ENCODE peak calls at places on chromosomes 16 and 17, in six cellular contexts. Y is BJ, F is brain microvascular endothelial cell, I is A549, O is heart right ventricle, U is ovary. M is an unnamed sample.

GRCh38 chr16:69040144-69040909 is 65.1 kb upstream of the HAS3 start:
- DNase-seq in Y (no peak), F (no peak), I (no peak), O (no peak), U (no peak), M (peak)

GRCh38 chr16:9316615-9317014 is 225.2 kb downstream of the HAPSTR1 start:
- DNase-seq in Y (no peak), F (no peak), I (no peak), O (no peak), U (no peak), M (no peak)

GRCh38 chr17:4007346-4008081 is 43.3 kb upstream of the ATP2A3 start:
- DNase-seq in Y (no peak), F (no peak), I (no peak), O (no peak), U (no peak), M (no peak)

GRCh38 chr17:63700528-63701441 is 860 bp upstream of the LIMD2 start:
- DNase-seq in Y (no peak), F (peak), I (no peak), O (peak), U (peak), M (peak)

GRCh38 chr17:46144246-46144645 is 49.0 kb downstream of the KANSL1 start:
- DNase-seq in Y (no peak), F (no peak), I (no peak), O (no peak), U (no peak), M (no peak)

GRCh38 chr17:29627951-29628350 is 5.2 kb upstream of the CORO6 start:
- DNase-seq in Y (no peak), F (no peak), I (no peak), O (no peak), U (no peak), M (no peak)

GRCh38 chr16:78256686-78257375 is 157.4 kb downstream of the WWOX start:
- DNase-seq in Y (no peak), F (no peak), I (no peak), O (no peak), U (no peak), M (no peak)

GRCh38 chr16:54493076-54493475 is 206.5 kb upstream of the IRX3 start:
- DNase-seq in Y (no peak), F (no peak), I (no peak), O (no peak), U (no peak), M (peak)

GRCh38 chr17:73795730-73796129 is 151.5 kb upstream of the SDK2 start:
- DNase-seq in Y (no peak), F (no peak), I (no peak), O (no peak), U (no peak), M (no peak)

GRCh38 chr16:88379694-88380040 is 3.1 kb upstream of the ZNF469 start:
- DNase-seq in Y (no peak), F (no peak), I (no peak), O (no peak), U (no peak), M (no peak)

GRCh38 chr17:35256629-35257028 is 13.8 kb downstream of the SLFN5 start:
- DNase-seq in Y (no peak), F (no peak), I (no peak), O (no peak), U (no peak), M (no peak)

GRCh38 chr17:77475012-77475976 is 334.5 kb downstream of the SEC14L1 start:
- DNase-seq in Y (peak), F (peak), I (no peak), O (no peak), U (no peak), M (peak)

GRCh38 chr17:7587831-7588230 is 2.1 kb downstream of the SOX15 start:
- DNase-seq in Y (no peak), F (no peak), I (no peak), O (no peak), U (no peak), M (no peak)

GRCh38 chr17:7588553-7589203 is 1.2 kb downstream of the SOX15 start:
- DNase-seq in Y (no peak), F (no peak), I (no peak), O (no peak), U (no peak), M (no peak)

GRCh38 chr17:7590743-7591142 is 849 bp upstream of the SOX15 start:
- DNase-seq in Y (no peak), F (peak), I (peak), O (no peak), U (no peak), M (peak)

GRCh38 chr17:7589891-7590611 is at the start of gene SOX15:
- DNase-seq in Y (no peak), F (no peak), I (no peak), O (no peak), U (no peak), M (no peak)

GRCh38 chr17:7589204-7589868 is 558 bp downstream of the SOX15 start:
- DNase-seq in Y (no peak), F (peak), I (no peak), O (peak), U (peak), M (peak)
- H3K4me3 ChIP-seq in Y (peak), F (peak), I (no peak), O (peak), U (peak), M (no peak)

DNA sequence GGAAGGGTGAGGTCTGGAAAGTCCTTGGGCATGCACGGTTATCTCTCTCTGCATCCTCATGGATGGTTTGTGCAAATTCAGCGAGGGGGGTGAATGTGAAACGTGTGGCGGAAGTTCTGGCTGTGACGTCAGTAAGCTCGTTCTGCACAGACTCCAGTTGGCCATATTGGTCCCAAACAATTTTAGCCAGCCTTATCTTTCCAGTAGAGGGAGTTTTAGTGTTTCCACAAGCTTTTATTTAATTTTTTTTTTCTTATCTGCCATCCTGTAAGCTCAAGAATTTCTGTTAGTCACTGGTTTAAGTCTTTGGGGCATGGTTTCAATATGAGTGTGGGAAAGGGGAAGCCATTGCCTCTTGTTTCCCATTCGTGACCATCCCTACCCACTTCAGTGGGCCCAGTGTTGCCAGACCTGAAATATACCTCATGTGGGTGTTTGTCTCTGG is 39.0 kb downstream of the HLF start:
- DNase-seq in Y (no peak), F (no peak), I (no peak), O (no peak), U (no peak), M (peak)
- TF ChIP-seq CTCF in Y (peak), F (peak), I (peak), O (no peak), U (no peak), M (no peak)

GRCh38 chr16:49978569-49979326 is 46.3 kb upstream of the CNEP1R1 start:
- DNase-seq in Y (no peak), F (no peak), I (no peak), O (no peak), U (no peak), M (no peak)
- H3K4me3 ChIP-seq in Y (no peak), F (no peak), I (no peak), O (no peak), U (no peak), M (no peak)

GRCh38 chr16:7233963-7234362 is 98.7 kb upstream of the RBFOX1 start:
- DNase-seq in Y (no peak), F (no peak), I (no peak), O (no peak), U (no peak), M (no peak)
- TF ChIP-seq CTCF in Y (no peak), F (no peak), I (no peak), O (no peak), U (no peak), M (no peak)

GRCh38 chr16:4954714-4955113 is 3.4 kb upstream of the SEC14L5 start:
- DNase-seq in Y (no peak), F (no peak), I (no peak), O (no peak), U (no peak), M (no peak)

GRCh38 chr16:4957720-4958509 is at the start of gene SEC14L5:
- DNase-seq in Y (peak), F (peak), I (peak), O (peak), U (peak), M (peak)

GRCh38 chr16:4960579-4960978 is 2.4 kb downstream of the SEC14L5 start:
- DNase-seq in Y (no peak), F (no peak), I (no peak), O (no peak), U (no peak), M (no peak)

GRCh38 chr16:4957420-4957719 is 760 bp upstream of the SEC14L5 start:
- DNase-seq in Y (no peak), F (no peak), I (no peak), O (no peak), U (no peak), M (no peak)

DNA sequence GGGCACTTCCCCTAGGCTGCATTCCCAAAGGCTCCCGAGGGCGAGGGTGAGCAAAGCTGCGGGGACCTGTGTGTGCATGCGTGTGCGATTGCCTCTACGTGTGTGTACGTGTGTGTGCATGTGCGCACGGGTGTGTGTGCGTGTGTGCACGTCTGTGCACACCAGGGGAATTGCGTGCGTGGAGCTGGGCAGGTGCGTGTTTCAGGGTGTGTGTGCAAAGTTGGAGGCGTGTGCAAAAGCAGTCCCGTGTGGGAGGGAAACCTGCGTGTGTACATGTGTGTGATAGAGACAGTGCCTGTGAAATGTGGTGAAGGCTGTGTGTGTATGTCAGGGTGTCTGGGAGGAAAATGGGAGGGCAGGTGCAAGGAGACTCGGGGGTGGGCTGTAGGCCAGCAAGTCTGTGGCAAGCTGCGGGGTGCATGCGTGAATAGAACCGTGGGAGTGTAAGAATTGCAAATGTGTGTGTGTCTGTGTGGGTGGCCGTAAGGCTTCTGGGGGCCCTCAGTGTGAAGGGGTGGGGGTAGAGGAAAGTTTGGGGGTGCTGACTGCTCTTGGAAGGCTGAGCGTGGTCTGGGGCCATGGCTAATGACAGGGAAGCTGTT is 481 bp downstream of the SEC14L5 start:
- DNase-seq in Y (no peak), F (no peak), I (no peak), O (no peak), U (no peak), M (no peak)
- H3K4me3 ChIP-seq in Y (peak), F (peak), I (peak), O (peak), U (peak), M (peak)

DNA sequence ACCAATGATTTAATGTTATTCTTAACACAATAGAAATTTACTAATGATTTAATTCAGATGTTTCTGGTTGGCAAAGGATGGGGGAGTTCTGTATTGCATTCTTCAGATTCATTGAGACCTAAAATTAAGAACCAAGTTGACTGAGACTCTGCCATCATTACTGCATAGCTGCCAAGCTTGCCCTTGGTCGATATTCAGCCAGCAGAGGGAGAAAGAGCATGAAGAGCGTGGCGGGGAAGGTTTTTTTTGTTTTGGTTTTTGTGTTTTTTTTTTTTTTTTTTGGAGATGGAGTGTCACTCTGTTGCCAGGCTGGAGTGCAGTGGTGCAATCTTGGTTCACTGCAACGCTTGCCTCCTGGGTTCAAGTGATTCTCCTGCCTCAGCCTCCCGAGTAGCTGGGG is 659.4 kb upstream of the EEF2KMT start:
- DNase-seq in Y (no peak), F (no peak), I (no peak), O (no peak), U (no peak), M (no peak)
- TF ChIP-seq CTCF in Y (no peak), F (no peak), I (no peak), O (no peak), U (no peak), M (no peak)

GRCh38 chr17:1645207-1646171 is at the start of gene SCARF1:
- DNase-seq in Y (no peak), F (no peak), I (no peak), O (peak), U (no peak), M (no peak)
- H3K4me3 ChIP-seq in Y (no peak), F (no peak), I (no peak), O (peak), U (peak), M (no peak)